ENCODE peak calls at places on chromosomes 2 and 18, in six cellular contexts. N is H9, B is hepatocyte, W is AG09309, H is psoas muscle, J is BJ. U is an unnamed sample.

GRCh38 chr18:9771261-9771976 is 63.3 kb downstream of the RAB31 start:
- DNase-seq in W (no peak), B (peak), N (peak), J (no peak), H (peak), U (peak)

GRCh38 chr2:127014630-127015029 is 92.3 kb downstream of the BIN1 start:
- DNase-seq in H (no peak), B (peak), J (peak), W (peak), N (no peak), U (no peak)

GRCh38 chr2:99689135-99689742 is 199.4 kb upstream of the REV1 start:
- DNase-seq in N (no peak), W (no peak), B (no peak), H (no peak), J (no peak), U (no peak)

GRCh38 chr2:120465989-120466703 is 120.2 kb downstream of the INHBB start:
- DNase-seq in J (no peak), W (no peak), N (peak), H (no peak), B (peak), U (no peak)

GRCh38 chr18:26059357-26059756 is 31.1 kb downstream of the SS18 start:
- DNase-seq in J (no peak), W (no peak), H (no peak), N (no peak), B (no peak), U (no peak)

GRCh38 chr2:111236027-111236426 is 115.3 kb downstream of the BCL2L11 start:
- DNase-seq in N (no peak), W (no peak), H (no peak), J (no peak), B (no peak), U (no peak)

GRCh38 chr2:26577442-26578433 is 63.4 kb downstream of the CIB4 start:
- DNase-seq in J (no peak), W (peak), N (peak), H (peak), B (peak), U (peak)

GRCh38 chr2:169734172-169734847 is 678 bp downstream of the KLHL23 start:
- DNase-seq in B (peak), W (no peak), J (no peak), N (no peak), H (peak), U (no peak)

GRCh38 chr2:176449852-176450251 is 180.6 kb downstream of the MTX2 start:
- DNase-seq in B (no peak), N (peak), J (no peak), H (no peak), W (no peak), U (no peak)

GRCh38 chr2:226031962-226032441 is 632.5 kb downstream of the NYAP2 start:
- DNase-seq in N (no peak), J (no peak), B (peak), W (no peak), H (no peak), U (no peak)

GRCh38 chr18:37566479-37567060 is 972 bp upstream of the CELF4 start:
- DNase-seq in N (no peak), J (no peak), W (no peak), H (no peak), B (no peak), U (no peak)

GRCh38 chr2:199459286-199460100 is 1.8 kb upstream of the SATB2 start:
- DNase-seq in J (peak), N (peak), H (peak), W (peak), B (peak), U (peak)

GRCh38 chr2:5520352-5520996 is 171.7 kb upstream of the SOX11 start:
- DNase-seq in B (peak), H (no peak), N (no peak), J (no peak), W (no peak), U (no peak)

GRCh38 chr2:12251121-12251520 is 465.6 kb upstream of the TRIB2 start:
- DNase-seq in J (no peak), W (no peak), H (no peak), N (no peak), B (no peak), U (no peak)

GRCh38 chr2:23522726-23523410 is 137.9 kb downstream of the KLHL29 start:
- DNase-seq in N (no peak), J (no peak), H (no peak), B (no peak), W (no peak), U (no peak)

GRCh38 chr2:240032406-240033329 is 2.4 kb upstream of the OR6B2 start:
- DNase-seq in B (no peak), J (no peak), W (no peak), H (no peak), N (no peak), U (no peak)

GRCh38 chr2:201926071-201926470 is 107.6 kb upstream of the FZD7 start:
- DNase-seq in B (no peak), J (no peak), N (no peak), W (no peak), H (no peak), U (no peak)

DNA sequence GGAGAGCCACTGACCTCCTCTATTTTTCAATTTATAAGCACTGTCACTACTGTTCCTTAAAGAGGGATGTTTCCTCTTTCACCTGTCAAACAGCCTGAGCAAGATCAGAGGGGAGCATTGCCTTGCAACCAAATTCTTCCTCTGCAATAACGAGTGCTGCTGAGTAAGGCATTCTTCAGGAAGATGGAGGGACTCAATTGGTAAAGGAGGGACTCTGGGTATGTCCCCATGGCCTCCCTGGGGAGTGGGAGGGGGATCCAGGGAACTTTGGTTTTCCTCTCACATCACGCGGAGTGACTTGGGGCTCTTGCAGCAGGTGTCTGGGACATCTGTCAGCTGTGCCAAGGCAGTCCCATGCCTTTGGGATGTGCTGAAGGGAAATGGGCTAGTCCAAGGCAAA is 14.3 kb upstream of the HES6 start:
- DNase-seq in B (no peak), W (no peak), J (no peak), H (peak), N (no peak), U (no peak)
- TF ChIP-seq CTCF in B (no peak), W (no peak), J (no peak), H (no peak), N (no peak), U (no peak)

DNA sequence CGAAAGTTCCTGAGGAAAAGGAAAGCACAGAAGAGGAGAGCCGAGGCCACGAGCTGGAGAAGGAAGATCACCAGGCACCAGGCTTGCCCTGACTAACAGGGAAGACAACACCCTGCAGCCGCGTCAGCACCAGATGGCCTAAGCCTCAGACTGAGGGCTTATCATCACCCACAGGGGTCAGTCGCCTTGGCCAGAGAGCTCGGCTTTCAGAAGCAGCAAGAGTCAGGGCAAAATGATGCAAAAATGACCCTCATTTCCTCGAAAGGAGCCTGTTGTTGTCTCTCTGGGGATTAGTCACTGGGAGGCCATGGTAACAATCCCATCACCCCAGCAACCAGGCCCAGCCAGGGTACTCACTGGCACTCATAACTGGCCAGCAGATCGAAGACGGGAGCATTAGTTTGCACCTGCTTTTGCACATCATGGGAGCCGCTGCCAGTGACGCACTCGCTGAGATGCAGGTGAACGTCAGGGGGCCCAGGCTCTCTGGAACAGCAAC is 42.7 kb upstream of the ZFP36L2 start:
- DNase-seq in B (peak), J (peak), N (no peak), W (peak), H (peak), U (peak)
- TF ChIP-seq CTCF in B (no peak), J (peak), N (no peak), W (peak), H (no peak), U (no peak)

GRCh38 chr2:10865841-10866240 is 45.9 kb upstream of the KCNF1 start:
- DNase-seq in W (no peak), N (no peak), B (no peak), J (no peak), H (no peak), U (no peak)

GRCh38 chr2:10863837-10864236 is 47.9 kb upstream of the KCNF1 start:
- DNase-seq in H (no peak), B (no peak), J (no peak), N (no peak), W (no peak), U (no peak)

GRCh38 chr2:10862330-10862729 is 49.4 kb upstream of the KCNF1 start:
- DNase-seq in W (no peak), J (no peak), B (no peak), N (no peak), H (no peak), U (no peak)

GRCh38 chr2:10863047-10863446 is 48.7 kb upstream of the KCNF1 start:
- DNase-seq in H (no peak), N (no peak), W (no peak), B (no peak), J (no peak), U (no peak)

GRCh38 chr2:10864888-10865551 is 46.7 kb upstream of the KCNF1 start:
- DNase-seq in J (no peak), N (no peak), B (no peak), W (no peak), H (no peak), U (no peak)
- TF ChIP-seq CTCF in J (peak), N (peak), B (no peak), W (peak), H (peak), U (peak)

GRCh38 chr2:218293715-218294429 is 1.6 kb upstream of the TMBIM1 start:
- DNase-seq in B (no peak), W (no peak), N (no peak), H (no peak), J (no peak), U (no peak)

GRCh38 chr2:218290316-218291261 is 1.7 kb downstream of the TMBIM1 start:
- DNase-seq in H (no peak), J (no peak), B (no peak), W (no peak), N (no peak), U (no peak)

GRCh38 chr2:218291318-218291933 is 877 bp downstream of the TMBIM1 start:
- DNase-seq in N (no peak), B (no peak), J (no peak), H (no peak), W (no peak), U (no peak)

GRCh38 chr2:218292700-218293014 is 354 bp upstream of the TMBIM1 start:
- DNase-seq in B (no peak), H (no peak), N (no peak), J (no peak), W (no peak), U (no peak)

GRCh38 chr2:218291934-218292699 is at the start of gene TMBIM1:
- DNase-seq in J (no peak), B (peak), W (no peak), H (peak), N (peak), U (no peak)
- TF ChIP-seq CTCF in J (peak), B (peak), W (peak), H (peak), N (peak), U (peak)

GRCh38 chr18:22399949-22400348 is 17.8 kb downstream of the CTAGE1 start:
- DNase-seq in J (no peak), B (no peak), N (no peak), H (no peak), W (no peak), U (no peak)
- TF ChIP-seq CTCF in J (no peak), B (no peak), N (no peak), H (no peak), W (no peak), U (no peak)

U was measured in HFF-Myc.